ENCODE peak calls at places on chromosome 20, in four cellular contexts. Z, N, Y and F are unnamed samples.
A peak's percentile ranks its signal among the peaks of the same experiment; 100 is the strongest.

GRCh38 chr20:44254073-44254472 is 7.0 kb downstream of the GDAP1L1 start:
- DNase-seq in Z (no peak), N (no peak), Y (no peak), F (no peak)

GRCh38 chr20:38221041-38221589 is 39.4 kb downstream of the KIAA1755 start:
- DNase-seq in Z (peak; percentile 69), N (peak; percentile 51), Y (peak; percentile 54), F (peak; percentile 87)

GRCh38 chr20:23111307-23111943 is 25.3 kb upstream of the CD93 start:
- DNase-seq in Z (no peak), N (no peak), Y (no peak), F (no peak)

GRCh38 chr20:63456429-63457284 is 15.8 kb downstream of the KCNQ2 start:
- DNase-seq in Z (no peak), N (no peak), Y (no peak), F (no peak)

GRCh38 chr20:49343246-49343645 is 65.4 kb upstream of the ZNFX1 start:
- DNase-seq in Z (no peak), N (no peak), Y (no peak), F (no peak)

GRCh38 chr20:9093203-9093962 is 24.5 kb downstream of the PLCB4 start:
- DNase-seq in Z (no peak), N (no peak), Y (no peak), F (no peak)

GRCh38 chr20:7608246-7608645 is 332.0 kb downstream of the HAO1 start:
- DNase-seq in Z (no peak), N (no peak), Y (no peak), F (no peak)

GRCh38 chr20:62269378-62269777 is 31.1 kb downstream of the OSBPL2 start:
- DNase-seq in Z (no peak), N (no peak), Y (no peak), F (no peak)

GRCh38 chr20:14470231-14470894 is 133.0 kb upstream of the FLRT3 start:
- DNase-seq in Z (no peak), N (peak; percentile 80), Y (no peak), F (peak; percentile 37)

GRCh38 chr20:3412600-3413392 is 5.3 kb upstream of the DNAAF9 start:
- DNase-seq in Z (no peak), N (no peak), Y (no peak), F (no peak)

GRCh38 chr20:40218296-40218955 is 470.6 kb downstream of the MAFB start:
- DNase-seq in Z (no peak), N (no peak), Y (no peak), F (no peak)

GRCh38 chr20:36310215-36310981 is 4.3 kb downstream of the DLGAP4 start:
- DNase-seq in Z (no peak), N (no peak), Y (no peak), F (no peak)

GRCh38 chr20:11766961-11767360 is 150.7 kb upstream of the BTBD3 start:
- DNase-seq in Z (no peak), N (no peak), Y (no peak), F (no peak)

GRCh38 chr20:34896086-34896551 is 19.7 kb downstream of the ACSS2 start:
- DNase-seq in Z (no peak), N (no peak), Y (no peak), F (no peak)

GRCh38 chr20:39812116-39812515 is 850.0 kb downstream of the DHX35 start:
- DNase-seq in Z (no peak), N (no peak), Y (no peak), F (no peak)

GRCh38 chr20:62838511-62838910 is 21.7 kb downstream of the COL9A3 start:
- DNase-seq in Z (no peak), N (peak; percentile 94), Y (no peak), F (no peak)

GRCh38 chr20:4656491-4656890 is 65.2 kb upstream of the PRND start:
- DNase-seq in Z (no peak), N (no peak), Y (no peak), F (no peak)

GRCh38 chr20:50133041-50133440 is 20.1 kb upstream of the UBE2V1 start:
- DNase-seq in Z (no peak), N (no peak), Y (no peak), F (no peak)

GRCh38 chr20:43746344-43747137 is 19.7 kb upstream of the GTSF1L start:
- DNase-seq in Z (no peak), N (no peak), Y (no peak), F (no peak)

GRCh38 chr20:3227511-3227910 is 11.5 kb downstream of the SLC4A11 start:
- DNase-seq in Z (no peak), N (no peak), Y (no peak), F (no peak)

GRCh38 chr20:41951615-41952014 is 333.4 kb upstream of the CHD6 start:
- DNase-seq in Z (no peak), N (no peak), Y (no peak), F (no peak)

GRCh38 chr20:36202891-36203338 is 33.4 kb upstream of the AAR2 start:
- DNase-seq in Z (peak; percentile 62), N (peak; percentile 58), Y (peak; percentile 74), F (peak; percentile 71)

GRCh38 chr20:3521852-3522740 is 51.3 kb downstream of the ATRN start:
- DNase-seq in Z (no peak), N (no peak), Y (no peak), F (no peak)

GRCh38 chr20:32456869-32457421 is 98.8 kb downstream of the ASXL1 start:
- DNase-seq in Z (no peak), N (no peak), Y (no peak), F (peak; percentile 90)

GRCh38 chr20:17666491-17666890 is 15.6 kb downstream of the RRBP1 start:
- DNase-seq in Z (no peak), N (no peak), Y (no peak), F (no peak)

GRCh38 chr20:23641936-23642751 is 4.4 kb upstream of the CST3 start:
- DNase-seq in Z (peak; percentile 56), N (no peak), Y (no peak), F (peak; percentile 62)

GRCh38 chr20:43751167-43752050 is 24.6 kb upstream of the GTSF1L start:
- DNase-seq in Z (no peak), N (no peak), Y (no peak), F (no peak)

GRCh38 chr20:44200983-44201382 is 9.6 kb downstream of the OSER1 start:
- DNase-seq in Z (no peak), N (no peak), Y (no peak), F (no peak)

DNA sequence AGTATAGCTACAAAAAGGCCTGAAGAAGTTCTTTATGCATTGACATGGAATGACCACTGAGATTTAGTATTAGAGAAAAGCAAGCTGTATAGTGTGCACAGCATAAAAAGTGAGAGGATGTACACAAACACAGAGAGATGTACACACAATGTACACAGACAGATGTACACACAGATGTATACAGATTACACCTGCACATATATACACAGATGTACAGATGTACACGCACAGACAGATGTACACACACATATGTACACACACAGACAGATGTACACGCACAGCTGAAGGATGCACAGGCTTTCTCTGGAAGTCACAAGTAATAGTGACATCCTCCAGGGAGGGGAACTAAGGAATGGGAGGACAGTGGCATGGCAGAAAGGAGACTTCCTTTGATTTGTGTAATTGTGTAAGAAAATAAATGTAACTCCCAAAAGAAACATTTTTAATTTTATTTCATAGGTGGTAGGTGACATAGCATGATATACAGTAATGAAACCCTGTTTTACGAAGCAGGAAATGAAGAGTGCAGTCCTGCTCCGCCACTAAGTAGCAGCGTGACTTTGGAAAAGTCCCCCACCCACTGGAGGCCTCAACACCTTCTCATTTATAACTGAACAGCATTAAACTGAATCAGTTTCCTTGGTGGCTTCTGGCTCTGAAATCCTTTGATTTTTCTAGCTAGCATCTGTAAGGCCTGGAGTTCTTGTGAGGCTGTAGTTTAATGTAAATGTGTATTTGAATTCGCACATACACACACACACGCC is 14.1 kb downstream of the NFATC2 start:
- DNase-seq in Z (no peak), N (no peak), Y (no peak), F (no peak)
- H3K4me1 ChIP-seq in Z (no peaks in the 10 kb centered on the region), N (peaks cover 9% of the 10 kb centered on the region), Y (peaks cover 91% of the 10 kb centered on the region), F (peaks cover 12% of the 10 kb centered on the region)

DNA sequence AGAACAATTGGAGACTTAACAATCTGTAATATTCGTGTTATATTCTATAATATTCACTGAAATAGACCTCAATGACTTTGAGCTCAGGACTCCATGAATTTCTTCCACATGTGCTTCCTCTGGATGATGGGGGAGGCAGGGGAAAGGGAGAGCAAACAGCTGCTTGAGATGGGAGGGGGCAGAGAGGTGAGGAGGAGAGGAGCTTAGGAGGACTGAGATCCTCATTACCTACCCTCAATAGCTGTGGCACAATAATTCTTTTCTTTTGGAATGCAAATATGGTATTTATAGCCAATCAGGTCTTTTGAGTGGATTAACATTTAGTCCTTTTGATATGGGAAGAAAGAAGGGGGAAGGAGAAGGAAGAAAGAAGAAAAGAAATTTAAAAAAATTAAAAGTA is 64.1 kb upstream of the ZNF217 start:
- DNase-seq in Z (no peak), N (no peak), Y (no peak), F (no peak)
- H3K4me1 ChIP-seq in Z (no peaks in the 10 kb centered on the region), N (peaks cover 3% of the 10 kb centered on the region), Y (peaks cover 67% of the 10 kb centered on the region), F (peaks cover 40% of the 10 kb centered on the region)

GRCh38 chr20:33824852-33825251 is 13.7 kb downstream of the CHMP4B start:
- DNase-seq in Z (no peak), N (no peak), Y (no peak), F (no peak)
- H3K4me1 ChIP-seq in Z (no peaks in the 10 kb centered on the region), N (peaks cover 32% of the 10 kb centered on the region), Y (peaks cover 38% of the 10 kb centered on the region), F (peaks cover 58% of the 10 kb centered on the region)

GRCh38 chr20:58408603-58409246 is 19.7 kb downstream of the VAPB start:
- DNase-seq in Z (no peak), N (peak; percentile 16), Y (no peak), F (no peak)
- H3K4me1 ChIP-seq in Z (no peaks in the 10 kb centered on the region), N (peaks cover 2% of the 10 kb centered on the region), Y (peaks cover 30% of the 10 kb centered on the region), F (peaks cover 7% of the 10 kb centered on the region)